ENCODE peak calls at places on chromosomes 5 and 9, in nine cellular contexts. A, I, R, J, W, S, V, O and C are unnamed samples.

GRCh38 chr5:96209829-96210228 is 223.2 kb downstream of the PCSK1 start:
- DNase-seq in A (no peak), I (peak; percentile 86), R (no peak), J (no peak), W (no peak), S (no peak), V (peak; percentile 75), O (peak; percentile 16), C (no peak)

GRCh38 chr9:125472926-125473701 is 211.5 kb downstream of the GAPVD1 start:
- DNase-seq in A (no peak), I (peak; percentile 61), R (no peak), J (no peak), W (no peak), S (no peak), V (peak; percentile 59), O (peak; percentile 49), C (peak; percentile 32)

GRCh38 chr9:14188011-14188410 is 125.9 kb downstream of the NFIB start:
- DNase-seq in A (no peak), I (no peak), R (no peak), J (no peak), W (no peak), S (no peak), V (no peak), O (no peak), C (no peak)

GRCh38 chr9:77946969-77947368 is 84.6 kb downstream of the GNAQ start:
- DNase-seq in A (peak; percentile 48), I (no peak), R (peak; percentile 60), J (no peak), W (peak; percentile 77), S (no peak), V (no peak), O (no peak), C (peak; percentile 31)

GRCh38 chr5:1292139-1292538 is 2.7 kb downstream of the TERT start:
- DNase-seq in A (no peak), I (no peak), R (peak; percentile 21), J (no peak), W (no peak), S (no peak), V (no peak), O (no peak), C (no peak)

GRCh38 chr9:16869961-16870605 is 387 bp downstream of the BNC2 start:
- DNase-seq in A (no peak), I (peak; percentile 61), R (no peak), J (peak; percentile 1), W (peak; percentile 74), S (no peak), V (peak; percentile 7), O (no peak), C (no peak)

GRCh38 chr5:178236685-178237084 is 4.1 kb upstream of the PHYKPL start:
- DNase-seq in A (no peak), I (no peak), R (peak; percentile 63), J (no peak), W (no peak), S (no peak), V (no peak), O (no peak), C (peak; percentile 72)

GRCh38 chr5:58849995-58850667 is 267.3 kb downstream of the RAB3C start:
- DNase-seq in A (peak; percentile 88), I (peak; percentile 32), R (peak; percentile 28), J (no peak), W (peak; percentile 59), S (peak; percentile 11), V (peak; percentile 28), O (no peak), C (peak; percentile 58)

GRCh38 chr9:109556061-109556460 is 58.0 kb upstream of the PTPN3 start:
- DNase-seq in A (no peak), I (no peak), R (no peak), J (no peak), W (no peak), S (no peak), V (no peak), O (no peak), C (peak; percentile 57)

GRCh38 chr5:160467555-160468418 is 46.1 kb downstream of the PTTG1 start:
- DNase-seq in A (peak; percentile 89), I (peak; percentile 86), R (peak; percentile 89), J (peak; percentile 95), W (peak; percentile 97), S (peak; percentile 84), V (peak; percentile 85), O (peak; percentile 74), C (peak; percentile 78)

GRCh38 chr5:90438100-90438499 is 28.5 kb upstream of the CETN3 start:
- DNase-seq in A (no peak), I (no peak), R (no peak), J (no peak), W (no peak), S (no peak), V (no peak), O (no peak), C (no peak)

GRCh38 chr9:93009337-93010015 is 49.0 kb upstream of the SUSD3 start:
- DNase-seq in A (no peak), I (no peak), R (peak; percentile 14), J (no peak), W (no peak), S (no peak), V (no peak), O (no peak), C (no peak)

GRCh38 chr5:145925353-145925752 is 11.0 kb upstream of the SH3RF2 start:
- DNase-seq in A (no peak), I (peak; percentile 85), R (no peak), J (no peak), W (no peak), S (peak; percentile 79), V (peak; percentile 82), O (peak; percentile 51), C (no peak)

GRCh38 chr9:34985311-34985899 is 4.1 kb upstream of the DNAJB5 start:
- DNase-seq in A (peak; percentile 62), I (peak; percentile 77), R (peak; percentile 70), J (no peak), W (peak; percentile 87), S (peak; percentile 50), V (peak; percentile 55), O (no peak), C (no peak)

GRCh38 chr9:90256345-90256744 is 386.3 kb downstream of the DIRAS2 start:
- DNase-seq in A (no peak), I (no peak), R (no peak), J (no peak), W (no peak), S (no peak), V (no peak), O (no peak), C (no peak)

GRCh38 chr9:134189167-134189474 is 24.8 kb upstream of the RNU6ATAC start:
- DNase-seq in A (no peak), I (no peak), R (no peak), J (no peak), W (no peak), S (no peak), V (no peak), O (no peak), C (no peak)
- H3K4me3 ChIP-seq in A (no peak overlapping the region), I (no peak overlapping the region), R (no peak overlapping the region), J (no peak overlapping the region), W (no peak overlapping the region), S (no peak overlapping the region), V (no peak overlapping the region), O (no peak overlapping the region), C (no peak overlapping the region)

GRCh38 chr9:122228191-122228905 is 409 bp downstream of the LHX6 start:
- DNase-seq in A (no peak), I (peak; percentile 34), R (no peak), J (no peak), W (peak; percentile 43), S (no peak), V (no peak), O (no peak), C (no peak)

GRCh38 chr9:122226142-122226757 is 2.5 kb downstream of the LHX6 start:
- DNase-seq in A (no peak), I (no peak), R (no peak), J (no peak), W (no peak), S (no peak), V (no peak), O (no peak), C (no peak)

GRCh38 chr9:122228906-122229837 is at the start of gene LHX6:
- DNase-seq in A (no peak), I (peak; percentile 61), R (no peak), J (no peak), W (peak; percentile 79), S (no peak), V (peak; percentile 22), O (no peak), C (no peak)

GRCh38 chr9:122226758-122227575 is 1.8 kb downstream of the LHX6 start:
- DNase-seq in A (no peak), I (peak; percentile 18), R (no peak), J (no peak), W (no peak), S (no peak), V (no peak), O (no peak), C (no peak)

GRCh38 chr9:122227576-122227903 is 1.2 kb downstream of the LHX6 start:
- DNase-seq in A (no peak), I (no peak), R (no peak), J (no peak), W (no peak), S (no peak), V (no peak), O (no peak), C (no peak)
- TF ChIP-seq CTCF in A (no peak), I (no peak), R (no peak), J (no peak), W (no peak), S (no peak), V (no peak), O (no peak), C (no peak)

GRCh38 chr5:173328896-173329369 is 719 bp upstream of the STC2 start:
- DNase-seq in A (no peak), I (peak; percentile 95), R (no peak), J (peak; percentile 44), W (peak; percentile 43), S (no peak), V (peak; percentile 63), O (no peak), C (no peak)

GRCh38 chr5:173330151-173330855 is 2.1 kb upstream of the STC2 start:
- DNase-seq in A (no peak), I (no peak), R (no peak), J (no peak), W (no peak), S (no peak), V (no peak), O (no peak), C (no peak)

GRCh38 chr5:173330856-173331206 is 2.6 kb upstream of the STC2 start:
- DNase-seq in A (no peak), I (no peak), R (no peak), J (no peak), W (no peak), S (no peak), V (no peak), O (no peak), C (no peak)

GRCh38 chr5:173327948-173328895 is at the start of gene STC2:
- DNase-seq in A (peak; percentile 73), I (peak; percentile 98), R (peak; percentile 55), J (peak; percentile 69), W (peak; percentile 56), S (peak; percentile 59), V (peak; percentile 91), O (no peak), C (no peak)

GRCh38 chr5:173329370-173330150 is 1.3 kb upstream of the STC2 start:
- DNase-seq in A (no peak), I (peak; percentile 68), R (no peak), J (peak; percentile 67), W (peak; percentile 26), S (no peak), V (peak; percentile 23), O (no peak), C (no peak)
- H3K4me3 ChIP-seq in A (peak overlapping the region; percentile 50), I (peak overlapping the region; percentile 95), R (peak overlapping the region; percentile 30), J (peak overlapping the region; percentile 62), W (no peak overlapping the region), S (peak overlapping the region; percentile 85), V (peak overlapping the region; percentile 80), O (peak overlapping the region; percentile 96), C (no peak overlapping the region)

GRCh38 chr5:85921590-85921989 is 696.2 kb upstream of the COX7C start:
- DNase-seq in A (no peak), I (no peak), R (no peak), J (no peak), W (peak; percentile 4), S (no peak), V (no peak), O (no peak), C (no peak)
- TF ChIP-seq CTCF in A (no peak), I (no peak), R (no peak), J (no peak), W (peak; percentile 9), S (no peak), V (peak; percentile 8), O (no peak), C (no peak)